ENCODE peak calls at places on chromosomes 16 and 17, in four cellular contexts. One of them, this sample, is unnamed.

GRCh38 chr17:38511126-38512108 is 83.2 kb downstream of the ARHGAP23 start:
- DNase-seq in PC-3: no peak
- DNase-seq in NCI-H2029 treated with DMSO at 0.1 percent for 48 hours: no peak
- DNase-seq in HuH-7.5: no peak
- DNase-seq in this sample: peak; percentile 53

GRCh38 chr17:11308550-11308949 is 67.5 kb downstream of the SHISA6 start:
- DNase-seq in NCI-H2029 treated with DMSO at 0.1 percent for 48 hours: no peak
- DNase-seq in PC-3: no peak
- DNase-seq in HuH-7.5: no peak
- DNase-seq in this sample: no peak

GRCh38 chr17:50170662-50171370 is 5.0 kb downstream of the SGCA start:
- DNase-seq in NCI-H2029 treated with DMSO at 0.1 percent for 48 hours: no peak
- DNase-seq in PC-3: peak; percentile 85
- DNase-seq in HuH-7.5: no peak
- DNase-seq in this sample: no peak

GRCh38 chr17:65173951-65174683 is 36.9 kb downstream of the RGS9 start:
- DNase-seq in NCI-H2029 treated with DMSO at 0.1 percent for 48 hours: no peak
- DNase-seq in HuH-7.5: no peak
- DNase-seq in PC-3: no peak
- DNase-seq in this sample: no peak

GRCh38 chr16:88534731-88535141 is 35.5 kb upstream of the ZC3H18 start:
- DNase-seq in PC-3: peak; percentile 19
- DNase-seq in NCI-H2029 treated with DMSO at 0.1 percent for 48 hours: no peak
- DNase-seq in HuH-7.5: no peak
- DNase-seq in this sample: peak; percentile 27

GRCh38 chr16:1812732-1813163 is 13.9 kb downstream of the HAGH start:
- DNase-seq in PC-3: peak; percentile 70
- DNase-seq in HuH-7.5: peak; percentile 63
- DNase-seq in NCI-H2029 treated with DMSO at 0.1 percent for 48 hours: no peak
- DNase-seq in this sample: peak; percentile 71

GRCh38 chr16:15865742-15866141 is 8.9 kb upstream of the MYH11 start:
- DNase-seq in PC-3: no peak
- DNase-seq in HuH-7.5: no peak
- DNase-seq in NCI-H2029 treated with DMSO at 0.1 percent for 48 hours: no peak
- DNase-seq in this sample: no peak

GRCh38 chr16:86576591-86577313 is 1.6 kb upstream of the FOXL1 start:
- DNase-seq in PC-3: peak; percentile 57
- DNase-seq in NCI-H2029 treated with DMSO at 0.1 percent for 48 hours: no peak
- DNase-seq in HuH-7.5: no peak
- DNase-seq in this sample: no peak

GRCh38 chr17:42843358-42843934 is 934 bp upstream of the AOC2 start:
- DNase-seq in PC-3: peak; percentile 63
- DNase-seq in NCI-H2029 treated with DMSO at 0.1 percent for 48 hours: no peak
- DNase-seq in HuH-7.5: peak; percentile 80
- DNase-seq in this sample: peak; percentile 63

GRCh38 chr17:78253946-78254672 is 22.7 kb downstream of the TMEM235 start:
- DNase-seq in PC-3: peak; percentile 89
- DNase-seq in HuH-7.5: peak; percentile 87
- DNase-seq in NCI-H2029 treated with DMSO at 0.1 percent for 48 hours: no peak
- DNase-seq in this sample: peak; percentile 95

GRCh38 chr16:75060708-75061107 is 55.9 kb downstream of the LDHD start:
- DNase-seq in PC-3: no peak
- DNase-seq in HuH-7.5: no peak
- DNase-seq in NCI-H2029 treated with DMSO at 0.1 percent for 48 hours: no peak
- DNase-seq in this sample: no peak

GRCh38 chr17:68580236-68580903 is 20.8 kb downstream of the FAM20A start:
- DNase-seq in PC-3: no peak
- DNase-seq in HuH-7.5: no peak
- DNase-seq in NCI-H2029 treated with DMSO at 0.1 percent for 48 hours: no peak
- DNase-seq in this sample: no peak

GRCh38 chr17:28372203-28372944 is 880 bp downstream of the SARM1 start:
- DNase-seq in PC-3: no peak
- DNase-seq in HuH-7.5: no peak
- DNase-seq in NCI-H2029 treated with DMSO at 0.1 percent for 48 hours: no peak
- DNase-seq in this sample: peak; percentile 46

GRCh38 chr16:69709456-69710084 is 16.8 kb downstream of the NQO1 start:
- DNase-seq in PC-3: peak; percentile 75
- DNase-seq in NCI-H2029 treated with DMSO at 0.1 percent for 48 hours: peak; percentile 9
- DNase-seq in HuH-7.5: peak; percentile 39
- DNase-seq in this sample: no peak

GRCh38 chr16:88754912-88755744 is 29.9 kb downstream of the PIEZO1 start:
- DNase-seq in HuH-7.5: no peak
- DNase-seq in NCI-H2029 treated with DMSO at 0.1 percent for 48 hours: no peak
- DNase-seq in PC-3: peak; percentile 73
- DNase-seq in this sample: peak; percentile 31

GRCh38 chr17:64070213-64070612 is 49.8 kb upstream of the ICAM2 start:
- DNase-seq in PC-3: no peak
- DNase-seq in HuH-7.5: no peak
- DNase-seq in NCI-H2029 treated with DMSO at 0.1 percent for 48 hours: no peak
- DNase-seq in this sample: no peak

GRCh38 chr16:2970563-2970962 is 1.4 kb downstream of the PAQR4 start:
- DNase-seq in NCI-H2029 treated with DMSO at 0.1 percent for 48 hours: no peak
- DNase-seq in PC-3: no peak
- DNase-seq in HuH-7.5: no peak
- DNase-seq in this sample: no peak

GRCh38 chr16:60181542-60181941 is 1447.4 kb upstream of the GOT2 start:
- DNase-seq in NCI-H2029 treated with DMSO at 0.1 percent for 48 hours: no peak
- DNase-seq in PC-3: no peak
- DNase-seq in HuH-7.5: no peak
- DNase-seq in this sample: no peak

GRCh38 chr16:84843149-84844048 is 23.6 kb downstream of the CRISPLD2 start:
- DNase-seq in PC-3: no peak
- DNase-seq in NCI-H2029 treated with DMSO at 0.1 percent for 48 hours: no peak
- DNase-seq in HuH-7.5: no peak
- DNase-seq in this sample: no peak

GRCh38 chr16:66926171-66926570 is 836 bp upstream of the RRAD start:
- DNase-seq in HuH-7.5: no peak
- DNase-seq in NCI-H2029 treated with DMSO at 0.1 percent for 48 hours: no peak
- DNase-seq in PC-3: no peak
- DNase-seq in this sample: peak; percentile 50

GRCh38 chr16:56961386-56961785 is 364 bp upstream of the CETP start:
- DNase-seq in HuH-7.5: no peak
- DNase-seq in NCI-H2029 treated with DMSO at 0.1 percent for 48 hours: no peak
- DNase-seq in PC-3: no peak
- DNase-seq in this sample: no peak

GRCh38 chr16:57277586-57277985 is 6.9 kb downstream of the PLLP start:
- DNase-seq in PC-3: peak; percentile 96
- DNase-seq in NCI-H2029 treated with DMSO at 0.1 percent for 48 hours: peak; percentile 32
- DNase-seq in HuH-7.5: no peak
- DNase-seq in this sample: peak; percentile 32

GRCh38 chr17:35084987-35085386 is 21.5 kb upstream of the RFFL start:
- DNase-seq in HuH-7.5: no peak
- DNase-seq in PC-3: peak; percentile 93
- DNase-seq in NCI-H2029 treated with DMSO at 0.1 percent for 48 hours: no peak
- DNase-seq in this sample: no peak

GRCh38 chr16:56866955-56867830 is 2.2 kb downstream of the SLC12A3 start:
- DNase-seq in NCI-H2029 treated with DMSO at 0.1 percent for 48 hours: peak; percentile 1
- DNase-seq in PC-3: peak; percentile 65
- DNase-seq in HuH-7.5: no peak
- DNase-seq in this sample: peak; percentile 41

GRCh38 chr16:75087040-75087979 is 29.3 kb downstream of the LDHD start:
- DNase-seq in HuH-7.5: no peak
- DNase-seq in PC-3: no peak
- DNase-seq in NCI-H2029 treated with DMSO at 0.1 percent for 48 hours: peak; percentile 69
- DNase-seq in this sample: peak; percentile 76

GRCh38 chr16:55035037-55035436 is 104.4 kb downstream of the IRX5 start:
- DNase-seq in NCI-H2029 treated with DMSO at 0.1 percent for 48 hours: no peak
- DNase-seq in HuH-7.5: peak; percentile 25
- DNase-seq in PC-3: peak; percentile 3
- DNase-seq in this sample: peak; percentile 55

This sample was measured in WERI-Rb-1.